ENCODE peak calls at places on chromosomes 11 and 22, in six cellular contexts. D is H9, X is mesenchymal stem cell, M is IMR-90, R is neuronal stem cell, Z is trophoblast cell. Q is an unnamed sample. For H3K27me3, the result is how much of the 10 kb centered on the place peaks cover.

GRCh38 chr11:63698976-63699733 is 17.9 kb downstream of the RTN3 start:
- DNase-seq in X (no peak), M (no peak), Z (peak), D (no peak), R (no peak), Q (no peak)

GRCh38 chr11:37364246-37364839 is 766.3 kb upstream of the RAG2 start:
- DNase-seq in Z (no peak), M (no peak), D (peak), X (no peak), R (no peak), Q (no peak)

GRCh38 chr11:12177739-12178338 is 67.4 kb downstream of the MICAL2 start:
- DNase-seq in X (peak), D (no peak), Z (no peak), R (no peak), M (peak), Q (no peak)

GRCh38 chr11:71447791-71448256 is 369 bp downstream of the DHCR7 start:
- DNase-seq in D (no peak), M (no peak), Z (no peak), R (peak), X (peak), Q (no peak)

GRCh38 chr11:3341298-3341697 is 37.6 kb downstream of the ZNF195 start:
- DNase-seq in M (no peak), R (peak), D (peak), Z (peak), X (no peak), Q (peak)

GRCh38 chr11:57228600-57228999 is 8.4 kb downstream of the APLNR start:
- DNase-seq in D (no peak), M (no peak), X (no peak), R (no peak), Z (no peak), Q (no peak)

GRCh38 chr11:62124186-62125113 is 639 bp downstream of the INCENP start:
- DNase-seq in Z (peak), D (no peak), X (peak), R (no peak), M (peak), Q (no peak)

GRCh38 chr11:116835042-116835772 is 2.2 kb downstream of the APOA1 start:
- DNase-seq in M (no peak), D (peak), R (no peak), X (no peak), Z (no peak), Q (no peak)

GRCh38 chr22:48944433-48944755 is 883.3 kb downstream of the BRD1 start:
- DNase-seq in D (no peak), M (no peak), R (no peak), X (no peak), Z (no peak), Q (no peak)

GRCh38 chr11:121590772-121591404 is 138.1 kb upstream of the SORL1-AS1 start:
- DNase-seq in M (no peak), R (no peak), D (no peak), X (no peak), Z (no peak), Q (no peak)

GRCh38 chr11:65432686-65433582 is 10.3 kb downstream of the NEAT1 start:
- DNase-seq in M (peak), X (peak), R (no peak), Z (no peak), D (no peak), Q (no peak)

GRCh38 chr22:23745780-23746179 is 5.1 kb downstream of the ZNF70 start:
- DNase-seq in Z (no peak), X (no peak), R (no peak), D (no peak), M (no peak), Q (no peak)

GRCh38 chr11:82756765-82757650 is 23.3 kb upstream of the FAM181B start:
- DNase-seq in D (no peak), R (peak), Z (no peak), X (no peak), M (no peak), Q (no peak)

GRCh38 chr11:102780491-102780918 is at the start of gene MMP10:
- DNase-seq in D (peak), R (peak), M (peak), Z (no peak), X (peak), Q (peak)

GRCh38 chr11:70398834-70399680 is 728 bp downstream of the CTTN start:
- DNase-seq in M (no peak), R (no peak), D (no peak), Z (peak), X (no peak), Q (no peak)

GRCh38 chr11:41954034-41954433 is 494.6 kb upstream of the LRRC4C start:
- DNase-seq in D (no peak), R (no peak), M (no peak), Z (no peak), X (no peak), Q (no peak)

GRCh38 chr11:23359297-23359696 is 499.0 kb upstream of the CCDC179 start:
- DNase-seq in D (no peak), X (peak), R (no peak), M (peak), Z (no peak), Q (no peak)

DNA sequence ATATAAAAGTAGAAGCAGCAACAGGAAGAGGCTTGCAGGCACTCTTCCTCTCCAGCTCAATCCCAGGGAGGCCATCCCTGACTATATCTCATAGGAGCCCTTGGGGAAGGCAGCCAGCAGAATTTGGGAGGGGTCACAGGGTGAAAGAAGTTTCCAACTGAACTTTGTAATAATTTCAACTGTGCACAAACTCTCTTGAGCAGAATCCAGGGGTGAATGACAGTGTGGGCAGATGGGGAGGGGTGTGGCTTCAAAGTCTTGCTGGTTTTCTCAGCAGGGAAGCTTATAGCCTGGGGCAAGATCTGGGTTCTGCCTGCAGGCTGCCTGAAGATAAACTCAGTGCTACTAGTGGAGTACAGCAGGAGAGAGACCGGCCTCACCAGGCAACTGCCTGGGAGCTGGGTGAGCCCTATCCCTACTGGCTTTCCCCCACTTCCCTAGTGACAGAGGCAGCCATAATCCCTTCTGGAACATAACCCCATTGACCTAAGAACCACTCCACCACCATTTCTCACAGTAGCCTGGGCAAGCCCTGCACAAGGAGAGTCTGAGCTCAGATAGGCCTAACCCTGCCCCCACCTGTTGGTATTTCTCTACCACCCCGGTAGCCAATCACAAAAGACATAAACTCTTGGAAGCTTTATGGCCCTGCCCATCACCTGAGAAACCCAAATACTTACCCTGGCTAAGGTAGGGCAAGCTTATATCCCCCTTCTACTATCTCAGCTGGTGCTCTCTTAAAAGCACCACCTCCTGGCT is 17.8 kb upstream of the TTC12 start:
- DNase-seq in M (no peak), X (no peak), R (no peak), Z (peak), D (peak), Q (no peak)
- H3K27me3 ChIP-seq in M (under half), X (under half), R (under half), Z (under half), D (under half), Q (under half)

DNA sequence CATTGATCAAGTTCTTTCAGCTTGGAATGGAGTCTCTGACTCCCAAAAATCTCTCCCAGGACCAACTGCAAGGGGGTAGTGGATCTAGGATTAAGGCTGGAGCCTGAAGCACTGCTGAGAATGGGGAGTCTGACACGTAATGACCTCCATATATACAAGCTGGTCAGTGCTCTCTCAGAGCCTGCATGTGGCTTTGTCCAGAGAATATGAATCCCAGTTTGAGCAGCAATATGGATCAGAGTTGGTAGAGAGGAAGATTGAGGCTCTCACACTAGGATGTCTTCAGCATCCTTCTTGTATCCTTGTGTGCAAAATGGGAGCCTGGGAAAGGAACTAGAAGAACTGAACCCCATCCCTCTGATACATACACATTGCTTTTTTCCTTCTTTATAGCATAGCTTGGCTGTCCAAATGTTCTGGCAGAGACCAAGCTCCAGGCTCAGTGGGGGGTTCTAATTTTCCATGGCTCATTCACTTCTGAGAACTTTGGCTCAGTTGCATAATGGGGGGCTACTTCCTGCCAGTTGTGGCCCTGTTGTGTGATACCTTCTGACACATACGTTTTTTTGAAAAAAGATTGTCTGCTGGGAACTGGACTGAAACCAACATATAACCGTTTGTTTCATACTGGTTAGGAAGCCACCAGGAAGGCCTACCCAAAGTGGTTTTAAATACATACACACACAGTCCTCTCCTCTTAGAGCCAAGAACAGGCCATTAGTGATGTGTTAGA is 138.2 kb downstream of the ETS1 start:
- DNase-seq in D (no peak), M (no peak), Z (no peak), R (no peak), X (no peak), Q (no peak)
- H4K91ac ChIP-seq in D (no peak), M (no peak), Z (peak), R (no peak), X (no peak), Q (no peak)

GRCh38 chr11:118915396-118915795 is 10.3 kb downstream of the BCL9L start:
- DNase-seq in D (no peak), R (no peak), Z (no peak), M (no peak), X (no peak), Q (no peak)

GRCh38 chr11:118916842-118917388 is 8.8 kb downstream of the BCL9L start:
- DNase-seq in Z (peak), X (peak), R (no peak), M (peak), D (peak), Q (no peak)

GRCh38 chr11:118914178-118914918 is 11.4 kb downstream of the BCL9L start:
- DNase-seq in D (peak), X (no peak), M (no peak), R (no peak), Z (no peak), Q (no peak)

GRCh38 chr11:118917488-118918127 is 8.1 kb downstream of the BCL9L start:
- DNase-seq in R (no peak), D (no peak), M (peak), Z (peak), X (peak), Q (no peak)

GRCh38 chr11:118915941-118916841 is 9.5 kb downstream of the BCL9L start:
- DNase-seq in M (no peak), R (no peak), D (no peak), X (no peak), Z (no peak), Q (no peak)
- H3K27me3 ChIP-seq in M (under half), R (under half), D (under half), X (under half), Z (under half), Q (under half)

GRCh38 chr22:43441216-43441615 is 29.4 kb downstream of the MPPED1 start:
- DNase-seq in X (no peak), Z (no peak), M (no peak), D (no peak), R (no peak), Q (no peak)

GRCh38 chr22:43438666-43439347 is 27.0 kb downstream of the MPPED1 start:
- DNase-seq in R (no peak), M (no peak), Z (no peak), D (no peak), X (no peak), Q (no peak)

GRCh38 chr22:43439368-43440102 is 27.7 kb downstream of the MPPED1 start:
- DNase-seq in M (no peak), R (no peak), Z (no peak), X (no peak), D (no peak), Q (no peak)

GRCh38 chr22:43440556-43440955 is 28.7 kb downstream of the MPPED1 start:
- DNase-seq in D (no peak), Z (no peak), X (no peak), R (no peak), M (no peak), Q (no peak)

DNA sequence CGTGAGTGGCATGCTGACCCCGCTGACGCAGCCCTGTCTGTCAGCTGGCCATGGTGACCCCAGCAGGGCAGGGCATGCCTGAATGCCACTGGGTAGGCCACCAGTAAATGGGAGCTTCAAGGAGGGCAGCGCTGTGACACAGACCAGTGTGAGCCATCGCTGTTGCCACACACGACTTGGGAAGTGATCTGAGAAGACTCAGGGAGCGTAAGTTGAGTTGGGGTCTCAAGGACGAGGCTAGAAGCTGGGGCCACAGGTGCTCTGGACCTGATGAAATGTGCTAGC is 28.2 kb downstream of the MPPED1 start:
- DNase-seq in Z (no peak), X (no peak), M (no peak), D (no peak), R (no peak), Q (no peak)
- H4K91ac ChIP-seq in Z (no peak), X (no peak), M (no peak), D (no peak), R (no peak), Q (no peak)

GRCh38 chr22:36566720-36567119 is 37.8 kb upstream of the EIF3D start:
- DNase-seq in M (no peak), Z (no peak), X (no peak), R (no peak), D (no peak), Q (no peak)
- H3K27me3 ChIP-seq in M (under half), Z (under half), X (under half), R (under half), D (under half), Q (under half)

GRCh38 chr22:44584256-44584902 is 86.3 kb upstream of the RTL6 start:
- DNase-seq in Z (no peak), D (peak), R (no peak), X (no peak), M (no peak), Q (no peak)
- H4K91ac ChIP-seq in Z (no peak), D (no peak), R (no peak), X (no peak), M (no peak), Q (no peak)

GRCh38 chr11:118238397-118238796 is 13.6 kb upstream of the JAML start:
- DNase-seq in D (no peak), R (no peak), Z (no peak), M (no peak), X (no peak), Q (no peak)

GRCh38 chr11:118236170-118236569 is 11.4 kb upstream of the JAML start:
- DNase-seq in M (no peak), R (no peak), D (no peak), X (no peak), Z (no peak), Q (no peak)

GRCh38 chr11:118232659-118233058 is 7.8 kb upstream of the JAML start:
- DNase-seq in X (no peak), M (no peak), Z (no peak), D (no peak), R (no peak), Q (no peak)

GRCh38 chr11:118233377-118233776 is 8.6 kb upstream of the JAML start:
- DNase-seq in M (no peak), R (no peak), X (no peak), D (no peak), Z (no peak), Q (no peak)

DNA sequence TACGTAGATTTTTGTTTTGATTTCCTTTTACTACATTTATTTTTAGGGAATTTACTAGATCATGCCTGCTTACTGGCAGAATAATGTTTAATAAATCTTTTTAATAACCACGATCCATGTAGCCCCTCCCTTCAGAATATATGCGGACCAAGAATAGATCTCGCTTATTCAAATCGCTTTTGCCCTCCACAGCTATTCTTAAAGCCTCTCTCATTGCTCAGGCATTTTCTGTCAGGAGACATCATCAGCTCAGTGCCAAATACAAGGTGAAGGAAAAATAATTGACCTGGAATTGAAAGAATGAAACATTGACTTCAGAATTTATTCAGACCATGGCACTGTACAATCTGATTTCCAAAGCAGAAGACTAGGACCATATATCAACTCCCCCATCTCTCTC is 10.0 kb upstream of the JAML start:
- DNase-seq in D (no peak), R (no peak), X (no peak), M (no peak), Z (no peak), Q (no peak)
- H3K27me3 ChIP-seq in D (under half), R (under half), X (under half), M (under half), Z (under half), Q (under half)

DNA sequence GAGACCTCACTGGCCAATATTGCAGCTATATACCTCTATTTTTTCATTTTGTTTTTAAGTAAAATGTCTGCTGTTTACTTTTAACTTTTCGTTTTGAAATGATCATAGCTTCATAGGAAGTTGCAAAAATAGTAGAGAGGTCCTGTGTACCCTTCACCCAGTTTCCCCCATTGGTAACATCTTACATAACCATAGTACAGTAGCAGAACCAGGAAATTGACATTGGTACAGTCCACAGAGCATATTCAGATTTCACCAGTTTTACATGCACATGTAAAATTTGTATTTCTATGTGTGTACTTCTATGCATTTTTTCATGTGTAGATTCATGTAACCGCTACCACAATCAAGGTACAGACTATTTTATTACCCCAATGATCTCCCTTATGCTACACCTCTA is 3.8 kb downstream of the AMOTL1 start:
- DNase-seq in X (no peak), M (no peak), D (no peak), R (no peak), Z (no peak), Q (no peak)
- H4K91ac ChIP-seq in X (no peak), M (no peak), D (no peak), R (no peak), Z (no peak), Q (no peak)

GRCh38 chr22:43855431-43855830 is 6.9 kb downstream of the SULT4A1 start:
- DNase-seq in M (no peak), D (peak), X (no peak), R (no peak), Z (no peak), Q (no peak)
- H3K27me3 ChIP-seq in M (under half), D (under half), X (under half), R (under half), Z (under half), Q (under half)

GRCh38 chr11:1443737-1444136 is 42.8 kb downstream of the MOB2 start:
- DNase-seq in D (no peak), M (no peak), Z (no peak), R (no peak), X (no peak), Q (no peak)
- H4K91ac ChIP-seq in D (no peak), M (no peak), Z (no peak), R (no peak), X (no peak), Q (no peak)